ENCODE peak calls at places on chromosome 5, in four cellular contexts. Q, B, D and I are unnamed samples.

GRCh38 chr5:132528866-132529634 is 14.3 kb downstream of the IL5 start:
- DNase-seq in D (no peak), Q (no peak), B (no peak), I (no peak)

GRCh38 chr5:56088431-56088949 is 93.7 kb upstream of the IL6ST start:
- DNase-seq in B (no peak), D (no peak), Q (no peak), I (no peak)

GRCh38 chr5:174998131-174998730 is 273.8 kb downstream of the MSX2 start:
- DNase-seq in Q (no peak), D (no peak), B (no peak), I (no peak)

GRCh38 chr5:112192886-112193285 is 226.2 kb downstream of the EPB41L4A start:
- DNase-seq in Q (peak), B (no peak), D (no peak), I (no peak)

GRCh38 chr5:168401880-168402279 is 84.4 kb upstream of the RARS1 start:
- DNase-seq in B (no peak), D (no peak), Q (no peak), I (peak)

GRCh38 chr5:170307575-170308465 is 10.2 kb upstream of the LCP2 start:
- DNase-seq in Q (peak), B (no peak), D (no peak), I (peak)

GRCh38 chr5:91443028-91443427 is 59.9 kb upstream of the ARRDC3 start:
- DNase-seq in Q (no peak), D (no peak), B (no peak), I (no peak)

GRCh38 chr5:96861044-96861443 is 15.3 kb upstream of the ERAP2 start:
- DNase-seq in Q (no peak), D (no peak), B (no peak), I (no peak)

GRCh38 chr5:68304421-68305052 is 89.0 kb downstream of the PIK3R1 start:
- DNase-seq in B (no peak), D (no peak), Q (no peak), I (no peak)

GRCh38 chr5:172929371-172929838 is 29.8 kb upstream of the RPL26L1 start:
- DNase-seq in D (no peak), B (no peak), Q (peak), I (no peak)

GRCh38 chr5:172177232-172177631 is 10.8 kb downstream of the STK10 start:
- DNase-seq in B (no peak), D (no peak), Q (no peak), I (no peak)

GRCh38 chr5:138975098-138975847 is 100.1 kb upstream of the LRRTM2 start:
- DNase-seq in D (no peak), Q (peak), B (no peak), I (no peak)

GRCh38 chr5:94788527-94788926 is 170.1 kb downstream of the SLF1 start:
- DNase-seq in B (no peak), D (no peak), Q (no peak), I (no peak)

GRCh38 chr5:177557041-177557647 is 2.8 kb upstream of the FAM193B start:
- DNase-seq in Q (no peak), B (no peak), D (no peak), I (no peak)

GRCh38 chr5:133534566-133534965 is 77.8 kb downstream of the FSTL4 start:
- DNase-seq in D (no peak), Q (no peak), B (no peak), I (no peak)

GRCh38 chr5:175321927-175322532 is 122.0 kb downstream of the DRD1 start:
- DNase-seq in Q (no peak), B (no peak), D (no peak), I (peak)

GRCh38 chr5:124951676-124952075 is 205.2 kb upstream of the ZNF608 start:
- DNase-seq in D (no peak), B (no peak), Q (no peak), I (no peak)

GRCh38 chr5:59587489-59588337 is 305.8 kb downstream of the PDE4D start:
- DNase-seq in Q (peak), B (no peak), D (peak), I (peak)